ENCODE peak calls at places on chromosomes 1 and 21, in four cellular contexts. One of them, this sample, is unnamed.

GRCh38 chr1:181061891-181062777 is 26.4 kb upstream of the IER5 start:
- DNase-seq in PC-3: no peak
- DNase-seq in fibroblast of lung: no peak
- DNase-seq in K562: no peak
- DNase-seq in this sample: no peak

GRCh38 chr1:152444045-152444444 is 30.0 kb upstream of the CRNN start:
- DNase-seq in PC-3: no peak
- DNase-seq in fibroblast of lung: no peak
- DNase-seq in K562: no peak
- DNase-seq in this sample: no peak

GRCh38 chr21:34878940-34879339 is 170.2 kb downstream of the RUNX1 start:
- DNase-seq in fibroblast of lung: no peak
- DNase-seq in PC-3: peak; percentile 86
- DNase-seq in K562: no peak
- DNase-seq in this sample: no peak

GRCh38 chr1:87508247-87508646 is 179.6 kb downstream of the LMO4 start:
- DNase-seq in fibroblast of lung: peak; percentile 35
- DNase-seq in K562: no peak
- DNase-seq in PC-3: no peak
- DNase-seq in this sample: no peak

GRCh38 chr1:223531742-223532341 is 133.7 kb downstream of the CAPN8 start:
- DNase-seq in K562: peak; percentile 59
- DNase-seq in PC-3: peak; percentile 79
- DNase-seq in fibroblast of lung: peak; percentile 26
- DNase-seq in this sample: peak; percentile 87

GRCh38 chr1:173212952-173213491 is 5.9 kb upstream of the TNFSF4 start:
- DNase-seq in PC-3: no peak
- DNase-seq in fibroblast of lung: no peak
- DNase-seq in K562: no peak
- DNase-seq in this sample: no peak

GRCh38 chr21:35168702-35169101 is 119.6 kb upstream of the RUNX1 start:
- DNase-seq in fibroblast of lung: peak; percentile 41
- DNase-seq in K562: no peak
- DNase-seq in PC-3: no peak
- DNase-seq in this sample: peak; percentile 3

GRCh38 chr1:44584167-44584566 is 90.1 kb downstream of the TMEM53 start:
- DNase-seq in PC-3: no peak
- DNase-seq in fibroblast of lung: no peak
- DNase-seq in K562: no peak
- DNase-seq in this sample: no peak

GRCh38 chr1:62355095-62355494 is 35.9 kb upstream of the KANK4 start:
- DNase-seq in fibroblast of lung: no peak
- DNase-seq in PC-3: peak; percentile 41
- DNase-seq in K562: no peak
- DNase-seq in this sample: no peak

GRCh38 chr1:237972186-237972585 is 81.5 kb upstream of the ZP4 start:
- DNase-seq in fibroblast of lung: no peak
- DNase-seq in K562: no peak
- DNase-seq in PC-3: no peak
- DNase-seq in this sample: no peak

GRCh38 chr1:186566140-186566850 is 105.4 kb upstream of the PDC start:
- DNase-seq in K562: no peak
- DNase-seq in fibroblast of lung: no peak
- DNase-seq in PC-3: peak; percentile 44
- DNase-seq in this sample: no peak

GRCh38 chr1:159960721-159961381 is 6.8 kb upstream of the SLAMF9 start:
- DNase-seq in PC-3: peak; percentile 85
- DNase-seq in fibroblast of lung: peak; percentile 87
- DNase-seq in K562: no peak
- DNase-seq in this sample: no peak

GRCh38 chr1:84539972-84540371 is 33.6 kb upstream of the GNG5 start:
- DNase-seq in PC-3: peak; percentile 76
- DNase-seq in fibroblast of lung: peak; percentile 30
- DNase-seq in K562: no peak
- DNase-seq in this sample: no peak

GRCh38 chr21:21458124-21458631 is 460.0 kb downstream of the NCAM2 start:
- DNase-seq in K562: no peak
- DNase-seq in PC-3: no peak
- DNase-seq in fibroblast of lung: no peak
- DNase-seq in this sample: no peak

GRCh38 chr1:176174108-176174507 is 33.0 kb downstream of the COP1 start:
- DNase-seq in K562: no peak
- DNase-seq in PC-3: no peak
- DNase-seq in fibroblast of lung: no peak
- DNase-seq in this sample: no peak

GRCh38 chr1:183989078-183989577 is 48.4 kb downstream of the COLGALT2 start:
- DNase-seq in fibroblast of lung: peak; percentile 43
- DNase-seq in PC-3: peak; percentile 25
- DNase-seq in K562: peak; percentile 80
- DNase-seq in this sample: no peak

GRCh38 chr21:20996421-20997307 is 1.5 kb upstream of the NCAM2 start:
- DNase-seq in PC-3: peak; percentile 48
- DNase-seq in fibroblast of lung: peak; percentile 29
- DNase-seq in K562: no peak
- DNase-seq in this sample: peak; percentile 61

GRCh38 chr1:941027-941587 is 17.4 kb downstream of the SAMD11 start:
- DNase-seq in fibroblast of lung: no peak
- DNase-seq in K562: no peak
- DNase-seq in PC-3: no peak
- DNase-seq in this sample: no peak

GRCh38 chr1:25711555-25712298 is 88.3 kb upstream of the SELENON start:
- DNase-seq in K562: no peak
- DNase-seq in fibroblast of lung: peak; percentile 73
- DNase-seq in PC-3: peak; percentile 74
- DNase-seq in this sample: no peak

GRCh38 chr1:19981507-19982312 is 2.3 kb upstream of the PLA2G2A start:
- DNase-seq in PC-3: no peak
- DNase-seq in fibroblast of lung: no peak
- DNase-seq in K562: no peak
- DNase-seq in this sample: no peak

GRCh38 chr1:60813051-60813450 is 269.3 kb upstream of the NFIA start:
- DNase-seq in fibroblast of lung: no peak
- DNase-seq in K562: no peak
- DNase-seq in PC-3: no peak
- DNase-seq in this sample: no peak

GRCh38 chr1:84573481-84573966 is 716 bp downstream of the CTBS start:
- DNase-seq in fibroblast of lung: no peak
- DNase-seq in PC-3: no peak
- DNase-seq in K562: no peak
- DNase-seq in this sample: no peak

GRCh38 chr21:45406801-45407628 is 2.0 kb downstream of the COL18A1 start:
- DNase-seq in fibroblast of lung: no peak
- DNase-seq in PC-3: no peak
- DNase-seq in K562: no peak
- DNase-seq in this sample: peak; percentile 92
- TF ChIP-seq CTCF in fibroblast of lung: peak; percentile 6
- TF ChIP-seq CTCF in PC-3: peak; percentile 31
- TF ChIP-seq CTCF in K562: no peak
- TF ChIP-seq CTCF in this sample: peak; percentile 42

DNA sequence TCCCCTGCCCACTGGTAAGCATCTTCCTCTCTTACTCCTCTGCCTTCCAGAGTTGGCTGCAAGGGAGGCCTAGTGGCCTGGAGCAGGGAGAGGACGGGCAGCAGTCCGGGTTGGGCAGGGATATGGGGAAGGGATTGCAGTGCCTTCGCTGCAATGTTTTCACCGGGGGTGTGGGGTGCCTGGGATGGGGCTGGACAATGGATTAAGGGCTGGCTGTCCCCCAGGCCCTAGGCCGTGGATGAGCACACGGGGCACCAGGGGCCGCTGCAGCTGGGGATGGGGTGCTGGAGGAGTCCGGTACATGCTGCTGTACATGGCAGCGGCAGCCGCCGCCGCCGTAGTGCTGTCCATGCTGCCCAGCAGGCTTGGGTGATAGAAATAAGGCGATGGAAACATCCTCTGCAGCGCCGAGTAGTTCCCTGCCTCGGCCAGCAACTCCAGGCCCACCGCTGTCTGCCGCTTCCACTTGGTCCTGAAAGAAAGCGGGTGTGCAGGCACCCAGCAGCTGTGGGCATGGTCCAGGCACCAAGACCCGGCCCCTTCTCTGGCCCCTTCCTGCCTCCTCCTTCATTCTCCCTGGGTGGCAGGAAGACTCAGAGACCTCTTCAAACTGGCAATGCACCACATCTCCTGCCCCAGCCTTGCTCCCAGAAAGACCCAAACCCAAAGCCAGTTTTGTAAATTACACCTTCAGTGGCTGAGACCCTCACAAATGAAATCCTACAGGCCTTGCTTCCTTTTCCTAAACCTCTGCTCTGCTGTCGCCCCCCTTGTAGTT is 4.8 kb downstream of the BARHL2 start:
- DNase-seq in K562: no peak
- DNase-seq in PC-3: no peak
- DNase-seq in fibroblast of lung: no peak
- DNase-seq in this sample: peak; percentile 26
- TF ChIP-seq EZH2 in K562: no peak
- TF ChIP-seq EZH2 in PC-3: no peak
- TF ChIP-seq EZH2 in fibroblast of lung: peak; percentile 41
- TF ChIP-seq EZH2 in this sample: peak; percentile 56

DNA sequence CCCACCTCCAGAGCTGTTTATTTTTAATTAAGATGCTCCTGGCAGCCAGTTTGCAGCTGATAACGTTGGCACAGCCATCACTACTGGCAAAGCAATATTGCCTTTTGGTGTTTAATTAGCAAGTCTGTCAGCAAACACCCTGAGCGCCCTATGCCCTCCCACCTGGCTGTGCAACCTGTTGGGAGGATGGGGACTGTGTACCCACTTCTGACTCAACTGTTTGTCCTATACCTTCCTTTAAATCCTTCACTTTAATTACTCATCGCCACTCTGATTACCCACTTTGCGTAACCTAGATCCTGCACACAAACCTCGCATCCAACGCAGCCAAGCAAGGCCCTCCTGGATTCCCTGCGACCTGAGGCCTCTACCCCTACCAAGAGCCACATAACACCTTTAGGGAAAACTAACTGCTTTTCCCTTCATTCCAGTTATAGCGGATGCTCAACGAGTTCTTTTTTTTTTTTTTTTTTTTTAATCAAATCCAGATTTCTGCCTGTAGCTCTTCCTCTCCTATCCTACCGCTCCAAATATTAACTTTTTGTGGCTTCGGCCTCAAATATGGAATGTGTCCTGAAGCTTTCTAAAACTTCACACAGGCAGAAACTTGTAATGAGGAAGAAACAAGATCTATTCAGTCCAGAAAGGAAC is 67.0 kb downstream of the BCAR3 start:
- DNase-seq in PC-3: peak; percentile 76
- DNase-seq in K562: no peak
- DNase-seq in fibroblast of lung: no peak
- DNase-seq in this sample: no peak
- H3K4me2 ChIP-seq in PC-3: peak overlapping the region; percentile 2
- H3K4me2 ChIP-seq in K562: no peak overlapping the region
- H3K4me2 ChIP-seq in fibroblast of lung: no peak overlapping the region
- H3K4me2 ChIP-seq in this sample: peak overlapping the region; percentile 17

DNA sequence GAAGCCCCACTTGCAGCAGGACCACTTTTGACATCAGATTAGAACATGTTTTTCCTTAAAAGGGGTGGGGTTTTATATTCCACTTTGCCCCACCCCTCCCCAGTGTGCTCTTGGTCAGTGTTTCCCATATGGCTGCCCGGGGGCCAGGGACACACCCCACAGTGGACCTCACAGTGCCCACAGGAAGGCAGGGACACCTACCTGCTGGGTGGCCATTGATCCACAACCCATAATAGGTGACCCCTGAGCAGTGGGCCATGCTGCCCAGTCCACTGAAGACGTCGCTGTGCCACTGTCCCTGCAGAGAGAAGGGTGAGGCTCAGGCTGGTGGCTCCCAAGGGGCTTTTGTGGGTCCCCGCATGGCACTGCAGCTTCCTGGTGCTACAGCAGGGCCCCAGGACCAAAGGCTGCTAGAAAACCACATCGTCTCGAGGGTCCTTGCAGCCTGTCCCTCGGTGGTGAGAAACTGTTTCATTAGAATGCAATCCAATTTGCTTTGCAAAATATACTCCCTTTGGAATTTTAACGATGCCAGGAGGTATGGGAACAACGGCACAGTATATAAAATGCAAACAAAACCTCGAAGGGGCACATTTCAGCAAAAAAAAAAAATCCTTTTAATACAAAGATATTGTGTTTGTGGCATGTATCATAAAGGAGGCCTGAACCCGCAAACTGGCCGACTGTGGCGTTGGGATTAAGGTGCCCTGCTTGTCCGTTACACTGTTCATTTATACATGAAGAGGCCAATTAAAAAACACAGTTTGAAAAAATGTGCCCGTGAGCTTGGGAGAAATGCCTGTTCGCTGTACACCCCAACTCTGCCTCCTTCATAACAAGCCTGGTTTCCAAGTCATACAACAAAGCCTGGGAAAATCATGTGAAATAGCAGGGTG is 16.8 kb downstream of the MORN1 start:
- DNase-seq in K562: no peak
- DNase-seq in PC-3: no peak
- DNase-seq in fibroblast of lung: no peak
- DNase-seq in this sample: no peak
- TF ChIP-seq CTCF in K562: no peak
- TF ChIP-seq CTCF in PC-3: no peak
- TF ChIP-seq CTCF in fibroblast of lung: no peak
- TF ChIP-seq CTCF in this sample: no peak

GRCh38 chr1:50424940-50425375 is 1.7 kb upstream of the DMRTA2 start:
- DNase-seq in K562: no peak
- DNase-seq in PC-3: no peak
- DNase-seq in fibroblast of lung: no peak
- DNase-seq in this sample: peak; percentile 33
- TF ChIP-seq EZH2 in K562: no peak
- TF ChIP-seq EZH2 in PC-3: no peak
- TF ChIP-seq EZH2 in fibroblast of lung: peak; percentile 83
- TF ChIP-seq EZH2 in this sample: peak; percentile 82

GRCh38 chr1:247496581-247497285 is 38.8 kb upstream of the OR2B11 start:
- DNase-seq in PC-3: peak; percentile 40
- DNase-seq in K562: no peak
- DNase-seq in fibroblast of lung: no peak
- DNase-seq in this sample: no peak
- H3K4me2 ChIP-seq in PC-3: peak overlapping the region; percentile 78
- H3K4me2 ChIP-seq in K562: no peak overlapping the region
- H3K4me2 ChIP-seq in fibroblast of lung: no peak overlapping the region
- H3K4me2 ChIP-seq in this sample: no peak overlapping the region

GRCh38 chr1:224589006-224589405 is 27.1 kb upstream of the CNIH3 start:
- DNase-seq in K562: no peak
- DNase-seq in fibroblast of lung: peak; percentile 45
- DNase-seq in PC-3: no peak
- DNase-seq in this sample: peak; percentile 30

GRCh38 chr1:224591326-224591725 is 24.8 kb upstream of the CNIH3 start:
- DNase-seq in PC-3: no peak
- DNase-seq in K562: no peak
- DNase-seq in fibroblast of lung: no peak
- DNase-seq in this sample: no peak

GRCh38 chr1:224594360-224594759 is 21.8 kb upstream of the CNIH3 start:
- DNase-seq in fibroblast of lung: no peak
- DNase-seq in PC-3: no peak
- DNase-seq in K562: no peak
- DNase-seq in this sample: no peak

GRCh38 chr1:224587051-224587450 is 29.1 kb upstream of the CNIH3 start:
- DNase-seq in fibroblast of lung: no peak
- DNase-seq in PC-3: no peak
- DNase-seq in K562: no peak
- DNase-seq in this sample: no peak

GRCh38 chr1:224592636-224593579 is 23.2 kb upstream of the CNIH3 start:
- DNase-seq in fibroblast of lung: peak; percentile 92
- DNase-seq in PC-3: peak; percentile 63
- DNase-seq in K562: no peak
- DNase-seq in this sample: no peak
- TF ChIP-seq CTCF in fibroblast of lung: no peak
- TF ChIP-seq CTCF in PC-3: no peak
- TF ChIP-seq CTCF in K562: no peak
- TF ChIP-seq CTCF in this sample: no peak

This sample was measured in GM23338.